ENCODE peak calls at places on chromosome 17, in seven cellular contexts. D is body of pancreas, J is ovary, P is uterus, Y is sigmoid colon, Z is stomach, K is tibial nerve. Q is an unnamed sample.
A peak's percentile ranks its signal among the peaks of the same experiment; 100 is the strongest.

GRCh38 chr17:12664894-12665262 is 812 bp upstream of the MYOCD start:
- DNase-seq in Z (no peak), D (no peak), K (no peak), J (no peak), Y (no peak), P (no peak), Q (no peak)

GRCh38 chr17:77072670-77073069 is 68.1 kb upstream of the SEC14L1 start:
- DNase-seq in P (no peak), D (no peak), J (no peak), Z (no peak), K (no peak), Y (no peak), Q (no peak)

GRCh38 chr17:80862978-80863377 is 128.7 kb upstream of the CHMP6 start:
- DNase-seq in D (no peak), J (no peak), Y (peak; percentile 45), Z (no peak), P (no peak), K (no peak), Q (no peak)

GRCh38 chr17:56592487-56593072 is 919 bp upstream of the NOG start:
- DNase-seq in J (peak; percentile 22), Y (no peak), P (peak; percentile 47), Z (peak; percentile 64), K (no peak), D (peak; percentile 35), Q (no peak)

GRCh38 chr17:5508855-5509254 is 22.5 kb downstream of the MIS12 start:
- DNase-seq in K (no peak), Z (no peak), Y (no peak), D (no peak), J (no peak), P (no peak), Q (no peak)

GRCh38 chr17:43142153-43142552 is 17.0 kb upstream of the BRCA1 start:
- DNase-seq in K (no peak), Z (no peak), J (no peak), D (peak; percentile 22), P (no peak), Y (no peak), Q (no peak)

GRCh38 chr17:6070895-6071511 is 824 bp downstream of the WSCD1 start:
- DNase-seq in K (no peak), J (no peak), Z (no peak), P (no peak), Y (no peak), D (no peak), Q (no peak)

GRCh38 chr17:2967515-2967914 is 95.9 kb downstream of the OR1D5 start:
- DNase-seq in K (no peak), P (no peak), D (no peak), Z (no peak), Y (peak; percentile 84), J (no peak), Q (no peak)

GRCh38 chr17:65103896-65104295 is 33.3 kb upstream of the RGS9 start:
- DNase-seq in D (no peak), K (no peak), P (no peak), Z (no peak), Y (peak; percentile 56), J (no peak), Q (no peak)

GRCh38 chr17:39357488-39357887 is 43.9 kb downstream of the FBXL20 start:
- DNase-seq in K (no peak), Y (no peak), J (no peak), P (no peak), D (no peak), Z (no peak), Q (no peak)

GRCh38 chr17:75288784-75289121 is 480 bp downstream of the SLC25A19 start:
- DNase-seq in J (no peak), Y (no peak), Z (peak; percentile 46), D (no peak), K (no peak), P (no peak), Q (no peak)

GRCh38 chr17:17494499-17495447 is 1.4 kb downstream of the RASD1 start:
- DNase-seq in D (peak; percentile 61), P (peak; percentile 45), J (peak; percentile 42), Z (peak; percentile 63), K (no peak), Y (peak; percentile 79), Q (no peak)

GRCh38 chr17:81241648-81242420 is 2.7 kb downstream of the NDUFAF8 start:
- DNase-seq in Z (peak; percentile 64), P (peak; percentile 48), Y (no peak), K (no peak), J (no peak), D (peak; percentile 47), Q (no peak)

GRCh38 chr17:83080641-83081560 is 1.5 kb downstream of the METRNL start:
- DNase-seq in Z (peak; percentile 45), P (peak; percentile 53), J (no peak), K (no peak), Y (no peak), D (peak; percentile 43), Q (no peak)

GRCh38 chr17:64399071-64399766 is 8.6 kb upstream of the PECAM1 start:
- DNase-seq in Z (no peak), P (no peak), J (no peak), Y (peak; percentile 36), K (no peak), D (no peak), Q (no peak)

GRCh38 chr17:81459224-81459623 is 53.4 kb downstream of the ACTG1 start:
- DNase-seq in J (no peak), K (no peak), P (no peak), Z (peak; percentile 70), Y (no peak), D (no peak), Q (no peak)

GRCh38 chr17:45431531-45432404 is 902 bp downstream of the ARHGAP27 start:
- DNase-seq in Z (peak; percentile 85), P (peak; percentile 45), D (peak; percentile 76), J (no peak), K (no peak), Y (no peak), Q (no peak)

GRCh38 chr17:4789951-4790704 is 1.4 kb downstream of the GLTPD2 start:
- DNase-seq in K (peak; percentile 64), P (peak; percentile 87), Y (peak; percentile 94), D (peak; percentile 84), Z (peak; percentile 90), J (peak; percentile 75), Q (peak; percentile 24)

GRCh38 chr17:4721203-4722135 is 9.8 kb upstream of the MED11 start:
- DNase-seq in Z (peak; percentile 92), Y (no peak), D (peak; percentile 89), P (no peak), J (peak; percentile 55), K (no peak), Q (no peak)

GRCh38 chr17:61465550-61466237 is 13.5 kb downstream of the TBX4 start:
- DNase-seq in J (no peak), Y (peak; percentile 36), D (peak; percentile 8), Z (no peak), K (no peak), P (peak; percentile 4), Q (no peak)
- H3K27me3 ChIP-seq in J (no peaks in the 10 kb centered on the region), Y (peaks cover 10% of the 10 kb centered on the region), D (peaks cover 18% of the 10 kb centered on the region), Z (peaks cover 31% of the 10 kb centered on the region), K (no peaks in the 10 kb centered on the region), P (peaks cover 12% of the 10 kb centered on the region), Q (peaks cover 78% of the 10 kb centered on the region)

GRCh38 chr17:79073016-79073705 is 1.5 kb upstream of the ENGASE start:
- DNase-seq in K (no peak), Y (peak; percentile 37), P (no peak), J (no peak), D (no peak), Z (no peak), Q (no peak)

GRCh38 chr17:79075433-79075805 is 795 bp downstream of the ENGASE start:
- DNase-seq in P (no peak), Z (no peak), D (no peak), Y (no peak), K (no peak), J (no peak), Q (no peak)

GRCh38 chr17:79075861-79076406 is 1.3 kb downstream of the ENGASE start:
- DNase-seq in Z (no peak), D (no peak), P (no peak), K (no peak), Y (peak; percentile 50), J (no peak), Q (no peak)

GRCh38 chr17:79073706-79074088 is 927 bp upstream of the ENGASE start:
- DNase-seq in K (no peak), J (no peak), D (no peak), Z (no peak), Y (peak; percentile 60), P (no peak), Q (no peak)

GRCh38 chr17:79074650-79075432 is at the start of gene ENGASE:
- DNase-seq in P (peak; percentile 90), Y (peak; percentile 97), Z (peak; percentile 97), J (peak; percentile 88), D (peak; percentile 96), K (peak; percentile 93), Q (peak; percentile 64)
- TF ChIP-seq POLR2A in P (peak; percentile 67), Y (no peak), Z (no peak), J (peak; percentile 4), D (peak; percentile 55), K (peak; percentile 47), Q (peak; percentile 62)

DNA sequence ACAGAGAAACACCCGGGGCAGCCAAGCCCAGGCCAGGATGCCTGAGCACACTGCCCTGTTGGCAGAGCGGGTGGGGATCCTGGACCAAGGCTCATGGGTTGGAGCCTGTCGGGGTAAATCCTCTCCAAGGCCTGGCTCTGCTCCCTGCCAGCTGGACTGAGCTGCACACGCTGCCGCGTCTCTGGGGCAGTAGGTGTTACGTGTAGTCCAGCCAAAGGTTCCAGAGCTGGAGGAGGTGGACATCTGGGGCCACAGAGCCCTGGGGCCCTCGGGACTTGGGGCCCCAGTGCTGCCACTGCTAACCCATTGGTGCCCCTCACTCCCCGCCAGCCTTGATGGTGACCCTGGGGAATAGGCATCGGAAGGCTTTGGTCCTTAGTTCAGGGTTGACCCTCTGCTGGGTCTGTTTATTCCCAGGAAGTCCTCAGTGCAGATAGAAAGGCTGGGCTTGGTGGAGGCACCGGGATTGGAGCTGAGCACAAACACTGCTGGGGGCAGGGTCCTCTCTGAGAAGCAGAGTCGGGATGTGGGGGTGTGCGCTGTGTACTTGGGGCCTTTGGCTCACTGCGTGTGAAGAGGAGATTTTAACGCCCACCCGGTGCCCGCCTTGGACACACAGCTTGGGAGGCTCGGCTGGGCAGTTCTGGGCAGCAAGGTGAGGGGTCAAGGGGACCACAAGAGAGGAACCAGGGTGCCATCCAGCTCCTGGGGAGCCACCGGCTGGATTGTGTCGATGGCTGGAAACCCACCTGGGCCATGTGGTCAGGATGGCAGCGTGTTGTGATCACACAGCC is 16.3 kb upstream of the CBX4 start:
- DNase-seq in Z (no peak), K (no peak), D (no peak), Y (no peak), P (no peak), J (no peak), Q (no peak)
- TF ChIP-seq CTCF in Z (no peak), K (no peak), D (no peak), Y (no peak), P (no peak), J (no peak), Q (no peak)

DNA sequence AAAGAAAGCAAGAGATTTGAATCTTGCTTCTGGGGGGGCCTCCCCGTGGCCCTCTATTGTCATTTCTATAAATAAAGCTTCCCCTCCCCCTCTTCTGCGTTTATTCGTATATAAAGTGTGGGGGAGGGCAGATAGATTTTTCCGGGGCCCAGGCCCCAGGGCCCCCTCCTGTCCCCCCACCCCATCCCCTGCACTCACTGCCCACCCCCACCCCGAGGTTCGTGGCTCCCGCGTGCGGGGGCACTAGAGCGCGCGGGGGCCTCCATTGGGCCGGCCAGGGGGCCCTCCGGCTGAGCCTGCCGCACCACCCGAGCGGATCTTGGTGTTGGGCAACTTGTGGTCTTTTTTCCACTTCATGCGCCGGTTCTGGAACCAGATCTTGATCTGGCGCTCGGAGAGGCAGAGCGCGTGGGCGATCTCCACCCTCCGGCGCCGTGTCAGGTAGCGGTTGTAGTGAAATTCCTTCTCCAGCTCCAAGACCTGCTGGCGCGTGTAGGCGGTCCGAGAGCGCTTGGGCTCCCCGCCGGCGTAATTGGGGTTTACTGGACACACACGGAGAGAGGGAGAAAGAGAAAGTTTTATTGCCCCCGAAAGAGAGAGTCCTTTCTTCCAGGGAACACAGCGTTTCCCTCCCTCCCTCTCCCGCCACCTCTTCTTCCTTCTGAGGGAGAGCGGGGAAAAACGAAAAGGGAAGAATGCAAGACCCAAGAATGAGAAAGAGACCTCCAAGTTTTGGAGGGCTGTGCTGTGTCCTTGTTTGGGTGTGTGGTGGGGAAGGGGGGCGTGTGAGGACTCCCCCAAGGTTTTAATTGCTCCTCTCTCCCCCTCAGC is 1.5 kb downstream of the HOXB4 start:
- DNase-seq in Y (peak; percentile 92), D (no peak), P (peak; percentile 57), J (no peak), K (no peak), Z (no peak), Q (no peak)
- H3K27me3 ChIP-seq in Y (no peaks in the 10 kb centered on the region), D (peaks cover 51% of the 10 kb centered on the region), P (peaks cover 41% of the 10 kb centered on the region), J (peaks cover 2% of the 10 kb centered on the region), K (no peaks in the 10 kb centered on the region), Z (peaks cover 82% of the 10 kb centered on the region), Q (no peaks in the 10 kb centered on the region)